ENCODE peak calls at places on chromosome 6, in nine cellular contexts. F is OCI-LY7, N is GM23338, Y is GM23248, I is MM.1S, D is SK-N-SH, B is hepatocyte, J is neural progenitor cell, S is HCT116. K is an unnamed sample.

GRCh38 chr6:21023210-21023609 is 489.0 kb downstream of the CDKAL1 start:
- DNase-seq in F (no peak), N (no peak), Y (no peak), I (no peak), D (no peak), B (no peak), J (no peak), S (no peak), K (peak; percentile 21)

GRCh38 chr6:170085475-170086401 is 205.1 kb downstream of the DLL1 start:
- DNase-seq in F (no peak), N (no peak), Y (no peak), I (no peak), D (no peak), B (no peak), J (no peak), S (no peak), K (no peak)

GRCh38 chr6:88157106-88157505 is 9.0 kb downstream of the CNR1 start:
- DNase-seq in F (no peak), N (peak; percentile 28), Y (no peak), I (no peak), D (no peak), B (no peak), J (no peak), S (no peak), K (no peak)

GRCh38 chr6:2197177-2197671 is 48.2 kb downstream of the GMDS start:
- DNase-seq in F (no peak), N (no peak), Y (peak; percentile 56), I (no peak), D (no peak), B (peak; percentile 27), J (no peak), S (peak; percentile 28), K (peak; percentile 69)

GRCh38 chr6:145734486-145735355 is 599 bp downstream of the EPM2A start:
- DNase-seq in F (peak; percentile 78), N (peak; percentile 95), Y (peak; percentile 94), I (peak; percentile 60), D (peak; percentile 92), B (peak; percentile 94), J (peak; percentile 95), S (peak; percentile 75), K (peak; percentile 80)

GRCh38 chr6:163793584-163793983 is 379.1 kb downstream of the QKI start:
- DNase-seq in F (no peak), N (no peak), Y (peak; percentile 83), I (no peak), D (no peak), B (peak; percentile 68), J (no peak), S (peak; percentile 0), K (peak; percentile 35)

GRCh38 chr6:2900821-2901644 is 2.1 kb downstream of the SERPINB9 start:
- DNase-seq in F (no peak), N (no peak), Y (peak; percentile 9), I (no peak), D (no peak), B (no peak), J (no peak), S (no peak), K (no peak)

GRCh38 chr6:37142047-37142614 is 27.8 kb upstream of the PIM1 start:
- DNase-seq in F (no peak), N (no peak), Y (peak; percentile 33), I (no peak), D (no peak), B (no peak), J (no peak), S (no peak), K (no peak)

GRCh38 chr6:55980627-55981211 is 105.3 kb upstream of the BMP5 start:
- DNase-seq in F (peak; percentile 22), N (peak; percentile 85), Y (peak; percentile 67), I (peak; percentile 29), D (peak; percentile 29), B (peak; percentile 65), J (peak; percentile 67), S (peak; percentile 18), K (peak; percentile 72)

GRCh38 chr6:7920425-7920824 is 9.8 kb upstream of the TXNDC5 start:
- DNase-seq in F (no peak), N (no peak), Y (peak; percentile 5), I (no peak), D (no peak), B (no peak), J (no peak), S (no peak), K (peak; percentile 74)

GRCh38 chr6:149271348-149272340 is 45.9 kb upstream of the TAB2 start:
- DNase-seq in F (peak; percentile 21), N (no peak), Y (peak; percentile 23), I (no peak), D (no peak), B (no peak), J (no peak), S (no peak), K (no peak)

GRCh38 chr6:44237813-44238433 is 9.0 kb upstream of the HSP90AB1 start:
- DNase-seq in F (peak; percentile 84), N (peak; percentile 81), Y (peak; percentile 86), I (peak; percentile 69), D (peak; percentile 92), B (peak; percentile 92), J (peak; percentile 87), S (no peak), K (peak; percentile 77)

GRCh38 chr6:118581489-118581959 is 33.4 kb downstream of the PLN start:
- DNase-seq in F (no peak), N (no peak), Y (peak; percentile 81), I (no peak), D (no peak), B (peak; percentile 43), J (no peak), S (no peak), K (peak; percentile 27)

GRCh38 chr6:134046054-134046453 is 6.4 kb downstream of the SLC2A12 start:
- DNase-seq in F (no peak), N (no peak), Y (peak; percentile 51), I (no peak), D (no peak), B (no peak), J (no peak), S (no peak), K (no peak)

GRCh38 chr6:37679539-37680476 is 17.9 kb downstream of the MDGA1 start:
- DNase-seq in F (peak; percentile 74), N (no peak), Y (no peak), I (no peak), D (no peak), B (no peak), J (no peak), S (no peak), K (no peak)

GRCh38 chr6:134342211-134342610 is 24.3 kb upstream of the SGK1 start:
- DNase-seq in F (no peak), N (no peak), Y (no peak), I (no peak), D (no peak), B (no peak), J (no peak), S (no peak), K (no peak)

GRCh38 chr6:157258878-157259277 is 64.4 kb downstream of the TMEM242 start:
- DNase-seq in F (no peak), N (no peak), Y (no peak), I (no peak), D (no peak), B (no peak), J (no peak), S (no peak), K (no peak)

GRCh38 chr6:104958720-104959452 is 2.0 kb downstream of the LIN28B start:
- DNase-seq in F (no peak), N (peak; percentile 56), Y (peak; percentile 7), I (no peak), D (no peak), B (peak; percentile 40), J (peak; percentile 25), S (peak; percentile 0), K (no peak)

GRCh38 chr6:39206250-39206721 is 23.0 kb downstream of the KCNK5 start:
- DNase-seq in F (no peak), N (peak; percentile 37), Y (no peak), I (no peak), D (no peak), B (peak; percentile 58), J (no peak), S (no peak), K (no peak)

DNA sequence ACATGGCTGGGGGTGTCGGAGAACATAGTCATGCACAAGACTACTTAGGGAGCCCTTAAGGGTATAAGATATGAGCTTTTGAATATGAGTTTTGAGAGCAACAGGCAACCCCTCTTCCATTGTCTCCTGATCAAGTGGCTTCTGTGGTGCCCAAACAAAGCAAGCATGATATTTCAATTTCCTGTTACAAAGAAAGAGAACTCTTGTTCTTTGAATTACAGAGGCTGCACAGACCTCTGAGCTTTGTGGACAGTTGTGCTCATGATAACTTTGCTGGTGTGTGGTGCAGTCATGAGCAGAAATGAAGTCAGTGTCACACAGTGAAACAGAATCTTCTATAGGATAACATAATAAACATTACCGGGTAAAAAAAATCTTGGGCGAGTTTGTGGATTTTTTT is 66.8 kb upstream of the THEMIS start:
- DNase-seq in F (no peak), N (no peak), Y (no peak), I (no peak), D (no peak), B (no peak), J (no peak), S (no peak), K (no peak)
- TF ChIP-seq EZH2phosphoT487 in F (no peak), N (no peak), Y (no peak), I (no peak), D (no peak), B (no peak), J (no peak), S (no peak), K (no peak)

GRCh38 chr6:138805431-138805830 is 9.5 kb downstream of the ECT2L start:
- DNase-seq in F (no peak), N (no peak), Y (peak; percentile 76), I (no peak), D (no peak), B (no peak), J (no peak), S (no peak), K (no peak)
- TF ChIP-seq EZH2phosphoT487 in F (no peak), N (no peak), Y (no peak), I (no peak), D (no peak), B (no peak), J (no peak), S (no peak), K (no peak)

GRCh38 chr6:150696156-150696555 is 96.5 kb downstream of the PLEKHG1 start:
- DNase-seq in F (no peak), N (no peak), Y (no peak), I (no peak), D (no peak), B (no peak), J (no peak), S (no peak), K (no peak)
- TF ChIP-seq EZH2phosphoT487 in F (no peak), N (no peak), Y (no peak), I (no peak), D (no peak), B (no peak), J (no peak), S (no peak), K (no peak)

DNA sequence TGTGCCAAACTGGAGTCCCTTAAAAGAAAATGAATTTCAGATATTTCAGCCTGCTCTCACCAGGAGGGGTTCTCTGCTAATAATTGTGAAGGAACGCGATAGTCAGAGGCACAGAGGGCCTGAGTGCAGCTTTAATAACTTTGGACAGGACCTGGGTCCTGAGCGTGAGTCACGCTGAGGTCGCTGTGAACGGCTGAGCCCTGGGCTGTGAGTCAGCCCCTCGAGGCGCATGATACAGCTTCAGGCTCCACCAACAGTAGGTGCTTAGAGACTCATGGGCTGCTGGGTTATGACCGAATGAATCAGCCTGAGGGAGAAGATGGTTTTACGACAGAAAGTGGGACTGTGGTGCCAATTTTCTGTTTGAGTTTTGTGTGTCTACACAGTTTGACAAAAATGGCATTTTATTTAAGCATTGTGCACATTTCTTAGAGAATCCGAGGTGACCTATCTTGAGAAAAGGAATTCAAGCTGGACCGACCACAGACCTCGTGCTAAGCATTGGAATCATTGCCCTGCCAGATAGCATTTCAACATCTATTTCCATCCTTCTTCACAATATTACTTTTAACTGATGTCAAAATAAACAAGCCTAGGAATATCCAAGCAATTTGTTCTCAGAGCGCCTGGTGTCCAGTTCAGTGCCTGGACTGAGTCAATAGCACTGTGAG is 183.0 kb downstream of the THBS2 start:
- DNase-seq in F (no peak), N (no peak), Y (peak; percentile 100), I (no peak), D (no peak), B (peak; percentile 80), J (no peak), S (peak; percentile 88), K (peak; percentile 93)
- TF ChIP-seq EZH2phosphoT487 in F (no peak), N (no peak), Y (no peak), I (no peak), D (no peak), B (no peak), J (no peak), S (no peak), K (no peak)

K was measured in PC-3.